ENCODE peak calls at places on chromosomes 16 and 17, in four cellular contexts. P is pulmonary artery endothelial cell, K is neural crest cell, Z is ecto neural progenitor cell. J is an unnamed sample.

GRCh38 chr17:48513097-48513496 is 17.7 kb downstream of the HOXB1 start:
- DNase-seq in P (no peak), K (no peak), Z (no peak), J (peak)

GRCh38 chr17:14840616-14841231 is 424.4 kb downstream of the PMP22 start:
- DNase-seq in P (no peak), K (no peak), Z (no peak), J (peak)

GRCh38 chr17:48012151-48012520 is 25.5 kb downstream of the COPZ2 start:
- DNase-seq in P (no peak), K (peak), Z (peak), J (no peak)

GRCh38 chr16:69712277-69712676 is 14.1 kb downstream of the NQO1 start:
- DNase-seq in P (no peak), K (no peak), Z (no peak), J (no peak)

GRCh38 chr16:732936-733335 is 6.0 kb downstream of the HAGHL start:
- DNase-seq in P (no peak), K (no peak), Z (no peak), J (no peak)

GRCh38 chr16:28165549-28166046 is 46.2 kb downstream of the XPO6 start:
- DNase-seq in P (no peak), K (no peak), Z (no peak), J (no peak)

GRCh38 chr17:33745047-33745783 is 452.1 kb upstream of the ASIC2 start:
- DNase-seq in P (no peak), K (no peak), Z (no peak), J (no peak)

GRCh38 chr17:37079735-37080134 is 131.0 kb downstream of the AATF start:
- DNase-seq in P (no peak), K (no peak), Z (no peak), J (peak)

GRCh38 chr16:58652741-58653140 is 23.1 kb upstream of the CNOT1 start:
- DNase-seq in P (no peak), K (peak), Z (peak), J (peak)

GRCh38 chr16:71474864-71475263 is 12.8 kb upstream of the ZNF23 start:
- DNase-seq in P (no peak), K (no peak), Z (no peak), J (peak)

GRCh38 chr16:86239381-86239780 is 270.9 kb upstream of the FOXF1 start:
- DNase-seq in P (no peak), K (no peak), Z (no peak), J (no peak)

GRCh38 chr17:35981908-35982330 is 622 bp upstream of the CCL16 start:
- DNase-seq in P (no peak), K (no peak), Z (no peak), J (no peak)

GRCh38 chr17:247767-248166 is 66.3 kb upstream of the DOC2B start:
- DNase-seq in P (no peak), K (no peak), Z (no peak), J (no peak)

GRCh38 chr17:65324977-65325376 is 187.8 kb downstream of the RGS9 start:
- DNase-seq in P (no peak), K (no peak), Z (no peak), J (peak)

GRCh38 chr17:43810823-43811222 is 22.1 kb downstream of the MPP3 start:
- DNase-seq in P (no peak), K (no peak), Z (no peak), J (no peak)

J was measured in fibroblast of the aortic adventitia.